ENCODE peak calls at places on chromosomes 11 and 22, in seven cellular contexts. D is astrocyte of the spinal cord; E is chondrocyte; N is fibroblast of lung; O is CD4-positive, alpha-beta T cell; T is fibroblast of mammary gland; X is HCT116. W is an unnamed sample.

GRCh38 chr11:78187366-78188011 is 937 bp downstream of the KCTD21 start:
- DNase-seq in T (peak; percentile 51), D (no peak), N (no peak), E (no peak), X (no peak), O (no peak), W (no peak)

GRCh38 chr11:131833371-131833770 is 463.0 kb downstream of the NTM start:
- DNase-seq in D (no peak), N (no peak), E (no peak), O (no peak), X (no peak), T (no peak), W (no peak)

GRCh38 chr22:35620624-35621245 is 3.6 kb upstream of the MB start:
- DNase-seq in E (no peak), D (peak; percentile 31), X (no peak), T (peak; percentile 38), N (no peak), O (no peak), W (no peak)

GRCh38 chr11:44243633-44244343 is 66.2 kb downstream of the ALX4 start:
- DNase-seq in E (no peak), D (peak; percentile 50), O (no peak), T (peak; percentile 30), X (no peak), N (peak; percentile 34), W (peak; percentile 93)

GRCh38 chr11:18091731-18092130 is 14.2 kb downstream of the SAAL1 start:
- DNase-seq in D (no peak), E (no peak), N (no peak), O (no peak), T (peak; percentile 52), X (no peak), W (no peak)

GRCh38 chr22:17117890-17118289 is 3.3 kb downstream of the TMEM121B start:
- DNase-seq in T (no peak), E (peak; percentile 14), D (no peak), N (no peak), X (no peak), O (no peak), W (no peak)

GRCh38 chr11:72378704-72379383 is 55.5 kb downstream of the CLPB start:
- DNase-seq in D (peak; percentile 54), N (peak; percentile 58), E (no peak), T (peak; percentile 59), O (no peak), X (no peak), W (no peak)

GRCh38 chr11:108965602-108966001 is 300.7 kb downstream of the DDX10 start:
- DNase-seq in E (no peak), D (peak; percentile 59), X (no peak), T (peak; percentile 93), N (peak; percentile 89), O (no peak), W (no peak)

GRCh38 chr11:70434813-70435300 is 36.5 kb downstream of the CTTN start:
- DNase-seq in N (no peak), X (no peak), O (no peak), D (no peak), E (no peak), T (no peak), W (no peak)

GRCh38 chr11:1880746-1881441 is 10.8 kb downstream of the PRR33 start:
- DNase-seq in E (peak; percentile 87), N (no peak), T (no peak), D (no peak), O (no peak), X (no peak), W (peak; percentile 34)

GRCh38 chr11:112610494-112610893 is 349.8 kb upstream of the PLET1 start:
- DNase-seq in T (peak; percentile 1), X (no peak), O (no peak), N (no peak), D (no peak), E (no peak), W (no peak)

GRCh38 chr11:73195191-73196007 is 22.7 kb upstream of the P2RY2 start:
- DNase-seq in N (no peak), T (no peak), X (peak; percentile 67), O (no peak), D (no peak), E (peak; percentile 36), W (peak; percentile 93)

GRCh38 chr11:30411383-30411782 is 88.5 kb downstream of the ARL14EP start:
- DNase-seq in O (no peak), E (no peak), T (no peak), D (no peak), X (no peak), N (no peak), W (no peak)

GRCh38 chr22:45880732-45881523 is 96.0 kb downstream of the WNT7B start:
- DNase-seq in T (no peak), X (no peak), N (no peak), D (no peak), E (peak; percentile 81), O (no peak), W (no peak)

GRCh38 chr11:62399868-62400245 is 19.0 kb upstream of the SCGB1A1 start:
- DNase-seq in O (no peak), E (no peak), D (no peak), T (no peak), X (no peak), N (no peak), W (no peak)

GRCh38 chr22:38397189-38398097 is 57.6 kb downstream of the KCNJ4 start:
- DNase-seq in D (peak; percentile 33), X (no peak), O (no peak), T (peak; percentile 37), N (peak; percentile 42), E (no peak), W (no peak)

GRCh38 chr11:90556612-90557011 is 333.8 kb upstream of the CHORDC1 start:
- DNase-seq in O (no peak), T (no peak), X (no peak), E (no peak), N (no peak), D (no peak), W (no peak)

GRCh38 chr22:20207277-20208025 is 56.6 kb upstream of the CCDC188 start:
- DNase-seq in T (no peak), X (no peak), D (no peak), N (no peak), E (no peak), O (no peak), W (no peak)

GRCh38 chr22:20205464-20205963 is 54.7 kb upstream of the CCDC188 start:
- DNase-seq in E (no peak), N (no peak), D (no peak), X (no peak), T (no peak), O (no peak), W (no peak)

GRCh38 chr22:20205964-20206708 is 55.3 kb upstream of the CCDC188 start:
- DNase-seq in N (peak; percentile 80), D (peak; percentile 54), T (peak; percentile 64), O (peak; percentile 72), E (no peak), X (peak; percentile 75), W (no peak)

GRCh38 chr22:20204821-20205220 is 54.0 kb upstream of the CCDC188 start:
- DNase-seq in X (no peak), T (no peak), N (no peak), O (no peak), E (no peak), D (no peak), W (no peak)

DNA sequence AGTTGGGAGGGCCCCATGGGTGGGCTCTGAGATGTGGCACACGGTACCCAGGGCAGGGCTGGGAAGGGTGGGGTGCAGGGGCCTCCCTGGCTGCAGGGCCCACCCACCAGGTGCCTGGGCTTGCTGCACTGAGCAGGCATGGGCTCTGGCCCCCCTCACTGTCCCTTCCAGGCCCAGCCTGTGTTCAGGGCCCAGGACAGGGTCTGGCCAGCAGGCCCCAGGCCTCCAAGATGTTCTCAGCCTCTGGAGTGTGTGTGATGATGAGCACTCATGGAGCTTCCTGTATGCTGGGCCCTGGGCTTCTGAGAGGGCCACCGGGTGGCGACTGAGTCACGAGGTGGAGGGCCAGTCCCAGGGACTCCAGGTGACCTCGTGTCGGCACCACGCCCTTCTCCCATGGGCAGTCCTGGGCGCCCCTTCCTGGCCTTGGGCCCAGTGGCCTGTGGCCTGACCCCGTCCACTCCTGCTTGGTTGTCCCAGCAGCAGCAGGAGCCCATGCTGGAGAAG is 55.9 kb upstream of the CCDC188 start:
- DNase-seq in N (peak; percentile 31), T (peak; percentile 33), X (no peak), D (no peak), O (no peak), E (no peak), W (no peak)
- TF ChIP-seq CTCF in N (no peak), T (no peak), X (no peak), D (no peak), O (no peak), E (no peak), W (no peak)

GRCh38 chr11:57324886-57325734 is at the start of gene TNKS1BP1:
- DNase-seq in N (peak; percentile 98), X (peak; percentile 86), E (no peak), O (peak; percentile 93), D (peak; percentile 98), T (peak; percentile 95), W (peak; percentile 99)
- TF ChIP-seq CTCF in N (no peak), X (no peak), E (peak; percentile 36), O (no peak), D (peak; percentile 7), T (no peak), W (no peak)

GRCh38 chr11:117720061-117720511 is 76.9 kb downstream of the DSCAML1 start:
- DNase-seq in D (no peak), N (no peak), O (no peak), X (no peak), E (no peak), T (no peak), W (no peak)

GRCh38 chr11:117724104-117724503 is 72.9 kb downstream of the DSCAML1 start:
- DNase-seq in X (no peak), E (no peak), N (no peak), D (no peak), O (no peak), T (no peak), W (no peak)

GRCh38 chr11:117724621-117725020 is 72.4 kb downstream of the DSCAML1 start:
- DNase-seq in O (no peak), D (no peak), E (no peak), N (no peak), X (no peak), T (no peak), W (no peak)

GRCh38 chr11:117723625-117724024 is 73.4 kb downstream of the DSCAML1 start:
- DNase-seq in D (no peak), T (no peak), O (no peak), E (no peak), N (no peak), X (no peak), W (no peak)

GRCh38 chr11:117722074-117722473 is 74.9 kb downstream of the DSCAML1 start:
- DNase-seq in O (no peak), D (no peak), T (no peak), E (no peak), X (no peak), N (no peak), W (no peak)
- TF ChIP-seq CTCF in O (no peak), D (no peak), T (no peak), E (no peak), X (no peak), N (no peak), W (no peak)

DNA sequence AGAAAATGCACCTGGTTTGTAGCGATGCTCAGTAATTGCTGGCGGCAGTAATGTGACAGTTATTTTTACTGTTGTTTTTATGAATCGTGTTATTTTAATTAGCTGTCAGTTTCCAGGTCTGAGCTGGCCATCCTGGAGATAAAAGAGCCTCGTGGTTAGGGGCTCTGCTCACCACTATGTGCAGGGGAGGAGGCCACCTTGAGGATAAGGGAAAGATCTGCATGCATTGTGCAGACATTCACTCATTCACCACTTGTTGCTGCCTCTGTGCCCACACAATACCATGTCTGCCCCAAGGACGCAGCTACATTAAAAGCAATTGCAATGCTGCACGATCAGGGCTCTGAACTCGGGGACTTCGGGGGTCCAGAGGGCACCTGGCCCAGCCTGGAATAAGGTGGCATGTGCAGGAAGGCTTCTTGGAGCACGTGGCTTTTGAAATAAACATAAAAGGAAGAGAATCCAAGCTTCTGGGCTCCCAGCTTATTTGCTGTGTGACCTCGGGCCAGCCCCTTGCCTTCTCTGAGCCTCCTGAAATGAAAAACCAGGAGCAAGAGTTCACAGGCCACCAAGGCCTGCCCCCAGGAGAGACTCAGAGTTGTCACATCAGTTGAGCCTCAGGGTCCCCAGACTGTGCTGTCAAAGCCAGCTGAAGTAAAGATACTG is 44.7 kb upstream of the SHISAL1 start:
- DNase-seq in X (no peak), D (no peak), E (no peak), T (no peak), O (no peak), N (no peak), W (no peak)
- TF ChIP-seq CTCF in X (no peak), D (peak; percentile 27), E (peak; percentile 47), T (no peak), O (no peak), N (peak; percentile 8), W (peak; percentile 32)